ENCODE peak calls at places on chromosome 18, in seven cellular contexts. K is endothelial cell of umbilical vein, Y is GM12892, P is HCT116, Q is transverse colon, V is stomach, M is K562. E is an unnamed sample.

GRCh38 chr18:11502368-11502767 is 107.0 kb upstream of the SLC35G4 start:
- DNase-seq in K (no peak), Y (no peak), P (no peak), Q (no peak), V (no peak), M (no peak), E (no peak)

GRCh38 chr18:6249788-6250187 is 164.9 kb downstream of the L3MBTL4 start:
- DNase-seq in K (no peak), Y (no peak), P (no peak), Q (no peak), V (no peak), M (no peak), E (no peak)

GRCh38 chr18:48990497-48991298 is 39.9 kb upstream of the SMAD7 start:
- DNase-seq in K (no peak), Y (no peak), P (no peak), Q (no peak), V (no peak), M (peak; percentile 23), E (no peak)

GRCh38 chr18:47458483-47458882 is 207.0 kb upstream of the SKOR2 start:
- DNase-seq in K (no peak), Y (no peak), P (no peak), Q (no peak), V (no peak), M (no peak), E (no peak)

GRCh38 chr18:57544958-57545661 is 41.4 kb downstream of the FECH start:
- DNase-seq in K (no peak), Y (no peak), P (no peak), Q (no peak), V (no peak), M (no peak), E (no peak)

GRCh38 chr18:22451796-22452195 is 34.1 kb upstream of the CTAGE1 start:
- DNase-seq in K (peak; percentile 29), Y (no peak), P (no peak), Q (no peak), V (no peak), M (peak; percentile 64), E (no peak)

GRCh38 chr18:10376735-10377134 is 77.7 kb upstream of the APCDD1 start:
- DNase-seq in K (no peak), Y (no peak), P (no peak), Q (no peak), V (no peak), M (no peak), E (no peak)

GRCh38 chr18:25998461-25998860 is 92.0 kb downstream of the SS18 start:
- DNase-seq in K (no peak), Y (no peak), P (no peak), Q (no peak), V (no peak), M (no peak), E (no peak)

GRCh38 chr18:50880108-50880465 is 1.2 kb downstream of the ME2 start:
- DNase-seq in K (no peak), Y (no peak), P (no peak), Q (no peak), V (no peak), M (peak; percentile 20), E (no peak)

GRCh38 chr18:653512-653911 is 3.9 kb upstream of the TYMS start:
- DNase-seq in K (no peak), Y (no peak), P (no peak), Q (no peak), V (no peak), M (no peak), E (no peak)

GRCh38 chr18:7158201-7158600 is 40.6 kb upstream of the LAMA1 start:
- DNase-seq in K (no peak), Y (no peak), P (no peak), Q (no peak), V (no peak), M (no peak), E (no peak)

GRCh38 chr18:23609390-23610008 is 23.2 kb upstream of the NPC1 start:
- DNase-seq in K (peak; percentile 78), Y (no peak), P (no peak), Q (no peak), V (no peak), M (no peak), E (no peak)

GRCh38 chr18:3281456-3282400 is 19.8 kb downstream of the MYL12B start:
- DNase-seq in K (peak; percentile 91), Y (no peak), P (peak; percentile 78), Q (no peak), V (no peak), M (peak; percentile 85), E (no peak)

GRCh38 chr18:58080516-58080915 is 36.5 kb downstream of the NEDD4L start:
- DNase-seq in K (no peak), Y (no peak), P (no peak), Q (no peak), V (no peak), M (no peak), E (no peak)

GRCh38 chr18:57801379-57802165 is 1.5 kb downstream of the ATP8B1 start:
- DNase-seq in K (peak; percentile 82), Y (no peak), P (no peak), Q (no peak), V (peak; percentile 50), M (no peak), E (no peak)

GRCh38 chr18:46481048-46481846 is 175.8 kb downstream of the LOXHD1 start:
- DNase-seq in K (peak; percentile 37), Y (no peak), P (peak; percentile 27), Q (peak; percentile 44), V (peak; percentile 57), M (peak; percentile 56), E (no peak)

GRCh38 chr18:35376742-35377695 is at the start of gene ZNF396:
- DNase-seq in K (peak; percentile 41), Y (peak; percentile 58), P (peak; percentile 23), Q (peak; percentile 89), V (peak; percentile 86), M (peak; percentile 90), E (peak; percentile 95)

GRCh38 chr18:21632393-21632792 is 20.3 kb downstream of the SNRPD1 start:
- DNase-seq in K (peak; percentile 23), Y (no peak), P (no peak), Q (no peak), V (no peak), M (no peak), E (no peak)

GRCh38 chr18:77071711-77072292 is 60.8 kb downstream of the MBP start:
- DNase-seq in K (peak; percentile 90), Y (no peak), P (no peak), Q (no peak), V (peak; percentile 44), M (no peak), E (no peak)

GRCh38 chr18:616380-616995 is 19.7 kb downstream of the CLUL1 start:
- DNase-seq in K (peak; percentile 64), Y (no peak), P (peak; percentile 35), Q (no peak), V (no peak), M (peak; percentile 69), E (no peak)

GRCh38 chr18:48405108-48405507 is 4.1 kb downstream of the ZBTB7C start:
- DNase-seq in K (no peak), Y (no peak), P (no peak), Q (no peak), V (no peak), M (no peak), E (no peak)

GRCh38 chr18:621181-621580 is 24.4 kb downstream of the CLUL1 start:
- DNase-seq in K (no peak), Y (no peak), P (no peak), Q (no peak), V (no peak), M (peak; percentile 47), E (no peak)

DNA sequence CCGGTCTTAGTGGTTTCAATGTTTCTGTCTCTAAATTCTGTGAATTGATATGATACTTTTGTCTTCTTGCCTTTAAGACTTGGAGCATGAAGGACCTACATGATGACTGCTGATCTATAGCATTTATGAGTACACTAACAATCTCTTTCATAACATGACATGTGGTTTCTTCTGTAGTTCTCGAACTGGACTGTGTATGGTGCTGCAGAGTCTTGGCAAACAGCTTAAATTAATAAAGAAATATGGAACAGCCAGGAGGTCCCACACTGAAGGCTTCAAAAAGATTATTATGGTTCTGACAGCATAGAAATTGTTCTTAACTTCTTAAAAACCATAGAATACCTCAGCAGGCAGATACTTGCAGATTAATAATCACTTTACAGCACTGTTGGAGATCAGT is 145.0 kb downstream of the DCC start:
- DNase-seq in K (no peak), Y (no peak), P (no peak), Q (no peak), V (no peak), M (no peak), E (no peak)
- TF ChIP-seq POLR2AphosphoS5 in K (no peak), Y (no peak), P (no peak), Q (no peak), V (no peak), M (no peak), E (no peak)

GRCh38 chr18:79403723-79404566 is 8.2 kb downstream of the NFATC1 start:
- DNase-seq in K (peak; percentile 32), Y (no peak), P (no peak), Q (no peak), V (no peak), M (no peak), E (peak; percentile 75)

GRCh38 chr18:79405019-79405780 is 9.5 kb downstream of the NFATC1 start:
- DNase-seq in K (no peak), Y (no peak), P (no peak), Q (no peak), V (no peak), M (no peak), E (peak; percentile 83)

GRCh38 chr18:79402977-79403722 is 7.4 kb downstream of the NFATC1 start:
- DNase-seq in K (peak; percentile 75), Y (no peak), P (no peak), Q (peak; percentile 42), V (peak; percentile 61), M (no peak), E (peak; percentile 91)

GRCh38 chr18:79405781-79406575 is 10.2 kb downstream of the NFATC1 start:
- DNase-seq in K (peak; percentile 44), Y (peak; percentile 85), P (no peak), Q (peak; percentile 77), V (peak; percentile 59), M (no peak), E (peak; percentile 97)

GRCh38 chr18:79404567-79404910 is 8.8 kb downstream of the NFATC1 start:
- DNase-seq in K (no peak), Y (no peak), P (no peak), Q (no peak), V (no peak), M (peak; percentile 51), E (peak; percentile 82)
- TF ChIP-seq POLR2A in K (no peak), Y (no peak), P (no peak), Q (no peak), V (no peak), M (no peak), E (no peak)

GRCh38 chr18:31892936-31893335 is 50.0 kb downstream of the TRAPPC8 start:
- DNase-seq in K (no peak), Y (no peak), P (no peak), Q (no peak), V (no peak), M (no peak), E (no peak)

DNA sequence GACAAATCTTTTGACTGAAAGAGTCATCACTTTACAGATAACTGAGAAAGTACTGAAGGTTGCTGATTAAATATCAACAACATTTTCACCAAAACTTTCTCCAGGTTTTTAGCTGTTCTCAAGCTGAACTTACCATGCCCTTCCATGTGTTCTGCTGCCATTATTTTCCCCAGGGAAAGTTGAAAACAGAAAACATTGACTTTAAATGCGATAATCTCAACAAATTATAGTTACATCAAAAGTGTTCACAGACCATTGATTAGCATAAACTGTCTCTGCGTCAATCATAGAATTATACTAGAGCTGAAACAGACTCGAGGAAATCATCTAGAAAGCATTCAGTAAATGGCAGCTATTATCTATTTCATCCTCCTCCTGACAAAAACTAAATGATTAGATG is 51.4 kb downstream of the TRAPPC8 start:
- DNase-seq in K (no peak), Y (no peak), P (no peak), Q (no peak), V (no peak), M (no peak), E (no peak)
- TF ChIP-seq POLR2AphosphoS5 in K (no peak), Y (no peak), P (no peak), Q (no peak), V (no peak), M (no peak), E (no peak)

GRCh38 chr18:32438173-32438572 is 32.5 kb downstream of the GAREM1 start:
- DNase-seq in K (no peak), Y (no peak), P (no peak), Q (no peak), V (no peak), M (no peak), E (no peak)
- TF ChIP-seq POLR2A in K (no peak), Y (no peak), P (no peak), Q (no peak), V (no peak), M (no peak), E (no peak)